ENCODE peak calls at places on chromosomes 12 and 14, in five cellular contexts. D, Y, F, A and S are unnamed samples.

GRCh38 chr14:95953111-95953724 is 76.6 kb downstream of the TUNAR start:
- DNase-seq in F (peak), A (no peak), Y (no peak), D (no peak), S (peak)

GRCh38 chr14:65852689-65853088 is 440.2 kb downstream of the FUT8 start:
- DNase-seq in F (no peak), D (no peak), Y (no peak), A (no peak), S (no peak)

GRCh38 chr12:30753233-30753632 is 1.5 kb downstream of the CAPRIN2 start:
- DNase-seq in D (no peak), F (peak), A (peak), Y (peak), S (no peak)

GRCh38 chr12:56565510-56566101 is 44.0 kb downstream of the RBMS2 start:
- DNase-seq in Y (peak), A (peak), F (peak), D (peak), S (no peak)

GRCh38 chr14:94158239-94158888 is 15.8 kb upstream of the PPP4R4 start:
- DNase-seq in Y (no peak), D (no peak), F (no peak), A (no peak), S (no peak)

GRCh38 chr12:111842556-111843396 is 748 bp downstream of the MAPKAPK5 start:
- DNase-seq in A (no peak), Y (peak), D (no peak), F (peak), S (no peak)

GRCh38 chr14:90060312-90060964 is 1.4 kb upstream of the KCNK13 start:
- DNase-seq in A (peak), F (peak), D (peak), Y (peak), S (peak)

GRCh38 chr14:55433880-55434804 is 6.3 kb downstream of the TBPL2 start:
- DNase-seq in Y (no peak), F (no peak), A (no peak), D (no peak), S (no peak)

GRCh38 chr14:99649643-99650042 is 4.7 kb downstream of the HHIPL1 start:
- DNase-seq in F (no peak), A (no peak), D (no peak), Y (no peak), S (no peak)

GRCh38 chr14:71452987-71453386 is 479.2 kb upstream of the RGS6 start:
- DNase-seq in Y (no peak), D (no peak), A (no peak), F (no peak), S (no peak)

GRCh38 chr12:57754411-57755193 is at the start of gene MARCHF9:
- DNase-seq in Y (peak), D (peak), F (peak), A (no peak), S (peak)

GRCh38 chr12:93127582-93128331 is 198.7 kb upstream of the EEA1 start:
- DNase-seq in F (peak), D (no peak), A (no peak), Y (no peak), S (no peak)

GRCh38 chr14:32774214-32774613 is 164.5 kb upstream of the NPAS3 start:
- DNase-seq in A (no peak), D (no peak), F (no peak), Y (peak), S (peak)

GRCh38 chr12:132477009-132477702 is 12.8 kb upstream of the FBRSL1 start:
- DNase-seq in Y (no peak), F (no peak), D (no peak), A (no peak), S (no peak)

GRCh38 chr12:25957898-25958253 is 606 bp upstream of the RASSF8 start:
- DNase-seq in F (peak), D (no peak), Y (peak), A (peak), S (no peak)

GRCh38 chr12:50901685-50902113 is 50.6 kb upstream of the HIGD1C start:
- DNase-seq in Y (no peak), A (no peak), D (no peak), F (no peak), S (no peak)

GRCh38 chr12:80935076-80935475 is 2.7 kb downstream of the LIN7A start:
- DNase-seq in D (no peak), F (no peak), Y (no peak), A (no peak), S (no peak)

GRCh38 chr14:99755629-99756603 is 37.3 kb upstream of the EML1 start:
- DNase-seq in A (no peak), Y (peak), F (no peak), D (no peak), S (no peak)

GRCh38 chr12:57224278-57224972 is 5.1 kb upstream of the SHMT2 start:
- DNase-seq in A (no peak), D (no peak), F (peak), Y (no peak), S (no peak)

GRCh38 chr12:68198490-68199086 is 27.0 kb downstream of the IL26 start:
- DNase-seq in A (no peak), Y (no peak), F (no peak), D (no peak), S (no peak)

GRCh38 chr14:53888535-53889386 is 67.9 kb downstream of the BMP4 start:
- DNase-seq in D (no peak), F (no peak), A (no peak), Y (no peak), S (no peak)

GRCh38 chr12:106188249-106188648 is 49.5 kb upstream of the NUAK1 start:
- DNase-seq in F (no peak), A (no peak), D (no peak), Y (no peak), S (no peak)

GRCh38 chr12:114916531-114916930 is 232.6 kb upstream of the TBX3 start:
- DNase-seq in F (no peak), A (no peak), Y (no peak), D (no peak), S (no peak)

GRCh38 chr14:76829650-76830421 is 3.6 kb downstream of the LRRC74A start:
- DNase-seq in F (no peak), A (no peak), D (no peak), Y (no peak), S (no peak)

GRCh38 chr12:21502164-21502496 is 541 bp downstream of the GOLT1B start:
- DNase-seq in D (peak), A (no peak), Y (peak), F (no peak), S (no peak)

GRCh38 chr14:53953828-53954550 is 2.6 kb downstream of the BMP4 start:
- DNase-seq in Y (peak), A (no peak), F (peak), D (peak), S (no peak)

GRCh38 chr12:106345739-106346138 is 11.8 kb upstream of the POLR3B start:
- DNase-seq in D (no peak), F (peak), A (peak), Y (peak), S (peak)

DNA sequence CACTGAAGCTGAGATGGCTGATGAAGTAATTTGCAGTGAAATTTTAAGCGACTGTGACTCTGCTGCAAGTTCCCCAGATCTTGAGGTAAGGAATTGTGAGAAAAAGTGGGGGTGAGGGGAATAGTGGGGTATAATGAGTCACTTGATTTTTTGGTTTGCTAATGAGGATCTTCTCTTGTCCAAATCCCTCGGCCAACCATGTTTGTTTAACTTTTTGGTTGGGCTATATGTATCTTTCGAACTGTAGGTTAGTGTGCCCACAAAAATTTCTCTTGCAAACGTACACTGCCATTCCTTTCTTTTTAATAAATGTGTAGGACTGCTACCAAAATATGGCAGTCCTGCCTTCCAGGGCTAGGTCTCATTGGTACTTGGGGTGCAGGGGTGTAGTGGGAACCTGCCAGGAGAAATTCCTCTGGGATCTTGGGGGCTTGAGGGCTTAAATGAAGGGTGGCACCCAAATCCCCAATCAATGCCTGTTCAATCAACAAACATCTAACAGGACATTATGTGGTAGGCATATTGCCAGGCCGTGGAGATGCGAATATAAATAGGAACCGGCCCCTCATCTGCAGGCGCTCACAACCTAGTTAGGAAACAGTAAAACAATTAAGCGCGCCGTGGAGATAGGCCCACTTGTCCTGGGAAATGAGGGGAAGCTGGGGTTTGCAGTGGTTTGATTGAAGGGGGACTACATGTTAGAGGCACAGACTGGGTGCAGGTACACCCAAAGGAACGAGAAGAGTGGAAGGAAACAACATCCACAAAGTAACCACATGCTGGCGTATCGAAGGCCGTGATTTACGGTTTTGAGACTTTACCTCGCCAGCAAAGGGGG is 1.3 kb upstream of the PABPN1 start:
- DNase-seq in F (no peak), Y (no peak), D (peak), A (no peak), S (no peak)
- H3K4me3 ChIP-seq in F (peak), Y (peak), D (no peak), A (peak), S (peak)

DNA sequence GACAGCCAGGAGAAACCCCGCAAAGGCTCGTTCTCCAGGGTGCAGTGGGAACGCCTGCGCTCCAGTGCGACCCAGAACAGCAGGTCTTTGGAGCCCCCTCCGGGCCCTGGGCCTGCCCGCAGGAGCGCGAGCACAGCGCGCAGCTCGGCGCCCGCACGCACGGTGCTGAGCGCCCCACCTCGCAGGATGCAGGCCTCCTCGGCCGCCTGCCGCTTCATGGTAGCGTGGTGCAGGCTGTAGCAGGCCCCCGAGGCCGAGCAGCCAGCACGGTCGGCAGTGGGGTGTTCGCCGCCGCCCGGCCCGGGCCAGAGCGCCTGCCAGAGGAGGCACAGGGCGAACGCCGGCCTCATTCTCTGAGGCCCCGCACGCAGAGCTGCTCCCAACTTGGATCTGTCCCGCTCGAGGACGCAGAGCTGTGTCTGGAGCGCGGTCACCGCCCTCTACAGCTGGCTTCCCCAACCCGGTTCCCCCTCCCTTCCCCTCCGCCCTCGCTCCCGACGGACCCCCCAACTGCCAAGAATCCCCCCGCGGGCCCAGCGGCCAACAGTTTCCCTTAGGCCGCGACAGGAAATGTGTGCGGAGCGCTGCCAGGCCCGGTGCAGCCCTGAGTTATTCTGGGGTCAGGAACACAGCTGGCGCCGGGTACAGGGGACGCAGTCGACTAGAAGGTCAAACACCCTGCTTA is at the start of gene CLEC14A:
- DNase-seq in F (peak), Y (no peak), A (no peak), D (peak), S (no peak)
- H3K4me3 ChIP-seq in F (peak), Y (no peak), A (no peak), D (peak), S (no peak)

GRCh38 chr14:61928300-61928699 is 166.1 kb downstream of the SNAPC1 start:
- DNase-seq in A (no peak), D (no peak), Y (peak), F (no peak), S (no peak)
- H3K4me3 ChIP-seq in A (no peak), D (no peak), Y (peak), F (no peak), S (no peak)

DNA sequence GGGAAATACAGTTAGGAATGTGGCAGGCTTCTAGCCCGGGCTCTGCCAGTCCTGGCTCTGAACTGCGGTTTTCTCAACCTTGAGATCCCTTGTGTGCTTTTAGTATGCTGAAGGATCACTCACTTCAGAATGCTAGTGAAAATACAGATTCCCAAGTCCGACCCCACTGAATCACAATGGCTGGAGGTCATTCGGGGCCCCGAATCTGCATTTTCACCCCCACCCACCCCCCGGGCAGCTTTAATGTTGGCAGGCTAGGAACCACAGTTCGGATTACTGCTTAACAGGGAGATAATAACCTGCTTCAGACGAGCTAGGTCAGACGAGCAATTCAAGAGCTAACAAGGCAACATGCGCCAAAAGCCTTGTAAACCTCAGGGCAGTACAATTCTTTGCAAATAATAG is 535 bp upstream of the SUSD6 start:
- DNase-seq in A (no peak), F (peak), D (no peak), Y (peak), S (no peak)
- H3K4me3 ChIP-seq in A (peak), F (peak), D (no peak), Y (peak), S (peak)

GRCh38 chr14:103569436-103569835 is 6.7 kb downstream of the COA8 start:
- DNase-seq in D (no peak), Y (no peak), F (no peak), A (no peak), S (no peak)
- H3K4me3 ChIP-seq in D (no peak), Y (no peak), F (no peak), A (no peak), S (no peak)

GRCh38 chr14:42535397-42535796 is 928.7 kb downstream of the LRFN5 start:
- DNase-seq in F (peak), A (no peak), Y (no peak), D (no peak), S (no peak)
- H3K4me3 ChIP-seq in F (no peak), A (no peak), Y (no peak), D (no peak), S (no peak)